ENCODE peak calls at places on chromosomes 16 and 17, in eight cellular contexts. O is AML-193; M is T-helper 9 cell; E is WTC11; A is stimulated activated CD4-positive, alpha-beta T cell treated with anti-CD3 and anti-CD28 coated beads, TNF-alpha, amount 100 ng/mL, for 1 hour; D is T-helper 1 cell; J is activated CD8-positive, alpha-beta T cell treated with anti-CD3 and anti-CD28 coated beads, Interleukin-2, amount 10 ng/mL, durations not matched to agents 7 days and 5 days; Q is CD4-positive, alpha-beta memory T cell. G is an unnamed sample.

GRCh38 chr16:82229800-82230619 is 60.0 kb upstream of the MPHOSPH6 start:
- DNase-seq in O (peak), M (peak), E (peak), A (peak), D (peak), J (peak), Q (peak), G (peak)

GRCh38 chr16:85296859-85297698 is 184.8 kb upstream of the CIBAR2 start:
- DNase-seq in O (peak), M (peak), E (peak), A (no peak), D (peak), J (peak), Q (peak), G (no peak)

GRCh38 chr16:82580293-82580900 is 46.4 kb upstream of the CDH13 start:
- DNase-seq in O (peak), M (no peak), E (peak), A (no peak), D (no peak), J (no peak), Q (no peak), G (no peak)

GRCh38 chr16:16045311-16045710 is 95.9 kb downstream of the ABCC1 start:
- DNase-seq in O (no peak), M (no peak), E (no peak), A (no peak), D (no peak), J (no peak), Q (no peak), G (no peak)

GRCh38 chr17:61018938-61019337 is 341.3 kb downstream of the BCAS3 start:
- DNase-seq in O (no peak), M (no peak), E (peak), A (no peak), D (no peak), J (no peak), Q (no peak), G (no peak)

GRCh38 chr16:4273858-4274291 is 1.1 kb upstream of the TFAP4 start:
- DNase-seq in O (peak), M (peak), E (peak), A (peak), D (peak), J (peak), Q (no peak), G (no peak)

GRCh38 chr17:48632579-48633265 is 6.6 kb upstream of the HOXB9 start:
- DNase-seq in O (no peak), M (no peak), E (no peak), A (no peak), D (no peak), J (no peak), Q (no peak), G (no peak)

GRCh38 chr17:42563543-42563942 is 1.6 kb downstream of the COASY start:
- DNase-seq in O (no peak), M (no peak), E (no peak), A (no peak), D (no peak), J (no peak), Q (no peak), G (no peak)

GRCh38 chr16:86826931-86827330 is 248.6 kb downstream of the FOXL1 start:
- DNase-seq in O (no peak), M (no peak), E (peak), A (no peak), D (no peak), J (no peak), Q (no peak), G (no peak)

GRCh38 chr16:15976225-15976812 is 26.9 kb downstream of the ABCC1 start:
- DNase-seq in O (no peak), M (no peak), E (no peak), A (no peak), D (no peak), J (no peak), Q (no peak), G (no peak)

GRCh38 chr17:66275651-66276050 is 26.8 kb upstream of the PRKCA start:
- DNase-seq in O (peak), M (no peak), E (no peak), A (no peak), D (no peak), J (no peak), Q (no peak), G (no peak)

GRCh38 chr17:74862108-74862901 is 2.6 kb upstream of the GRIN2C start:
- DNase-seq in O (peak), M (peak), E (peak), A (peak), D (peak), J (peak), Q (peak), G (no peak)

GRCh38 chr17:8016632-8017424 is 14.4 kb downstream of the GUCY2D start:
- DNase-seq in O (no peak), M (no peak), E (peak), A (no peak), D (no peak), J (peak), Q (peak), G (peak)

GRCh38 chr17:28381141-28381825 is 9.8 kb downstream of the SARM1 start:
- DNase-seq in O (no peak), M (no peak), E (peak), A (no peak), D (no peak), J (peak), Q (no peak), G (no peak)

GRCh38 chr16:80433617-80434016 is 107.2 kb upstream of the DYNLRB2 start:
- DNase-seq in O (no peak), M (no peak), E (no peak), A (no peak), D (no peak), J (no peak), Q (no peak), G (no peak)

GRCh38 chr17:36816214-36816613 is 121.1 kb upstream of the LHX1 start:
- DNase-seq in O (no peak), M (no peak), E (no peak), A (no peak), D (no peak), J (no peak), Q (no peak), G (no peak)

GRCh38 chr17:72622661-72623433 is 469.6 kb downstream of the SLC39A11 start:
- DNase-seq in O (no peak), M (no peak), E (no peak), A (no peak), D (no peak), J (no peak), Q (no peak), G (no peak)

GRCh38 chr16:2791174-2791573 is 3.8 kb upstream of the PRSS33 start:
- DNase-seq in O (no peak), M (no peak), E (no peak), A (no peak), D (no peak), J (no peak), Q (no peak), G (no peak)

GRCh38 chr16:47644661-47645060 is 183.5 kb downstream of the PHKB start:
- DNase-seq in O (peak), M (no peak), E (no peak), A (no peak), D (no peak), J (no peak), Q (no peak), G (no peak)

GRCh38 chr17:12282056-12282455 is 261.4 kb downstream of the MAP2K4 start:
- DNase-seq in O (no peak), M (no peak), E (no peak), A (no peak), D (no peak), J (no peak), Q (no peak), G (no peak)

GRCh38 chr16:75702247-75702646 is 986 bp upstream of the DUXB start:
- DNase-seq in O (no peak), M (no peak), E (no peak), A (no peak), D (no peak), J (no peak), Q (no peak), G (no peak)

GRCh38 chr17:80491478-80492342 is 15.3 kb upstream of the NPTX1 start:
- DNase-seq in O (no peak), M (no peak), E (peak), A (no peak), D (no peak), J (no peak), Q (no peak), G (no peak)

GRCh38 chr16:228151-228855 is 946 bp downstream of the LUC7L start:
- DNase-seq in O (no peak), M (no peak), E (no peak), A (no peak), D (no peak), J (peak), Q (no peak), G (peak)

GRCh38 chr17:48814504-48814903 is 2.5 kb downstream of the TTLL6 start:
- DNase-seq in O (peak), M (peak), E (peak), A (peak), D (peak), J (peak), Q (peak), G (peak)

GRCh38 chr17:42775534-42776098 is 2.4 kb downstream of the VPS25 start:
- DNase-seq in O (peak), M (no peak), E (no peak), A (no peak), D (no peak), J (no peak), Q (no peak), G (no peak)

GRCh38 chr17:30084773-30085172 is 31.8 kb upstream of the NSRP1 start:
- DNase-seq in O (no peak), M (no peak), E (no peak), A (no peak), D (no peak), J (no peak), Q (no peak), G (no peak)